ENCODE peak calls at places on chromosomes 6 and 20, in four cellular contexts. N is gastrocnemius medialis, L is cardiac muscle cell, R is psoas muscle. Y is an unnamed sample.
A peak's percentile ranks its signal among the peaks of the same experiment; 100 is the strongest.

GRCh38 chr6:148839044-148839443 is 92.2 kb downstream of the UST start:
- DNase-seq in N (no peak), L (no peak), R (no peak), Y (no peak)

GRCh38 chr20:22346716-22347115 is 237.7 kb downstream of the FOXA2 start:
- DNase-seq in N (no peak), L (no peak), R (no peak), Y (no peak)

GRCh38 chr6:108947114-108947854 is 99.1 kb downstream of the ARMC2 start:
- DNase-seq in N (no peak), L (no peak), R (no peak), Y (peak; percentile 54)

GRCh38 chr6:136129365-136129764 is 120.7 kb downstream of the MTFR2 start:
- DNase-seq in N (no peak), L (no peak), R (no peak), Y (peak; percentile 26)

GRCh38 chr6:51953246-51953645 is 134.2 kb downstream of the PKHD1 start:
- DNase-seq in N (no peak), L (no peak), R (no peak), Y (no peak)

GRCh38 chr6:54188832-54189231 is 77.6 kb downstream of the MLIP start:
- DNase-seq in N (no peak), L (no peak), R (no peak), Y (no peak)

GRCh38 chr20:35181731-35182130 is 9.9 kb downstream of the PROCR start:
- DNase-seq in N (no peak), L (no peak), R (no peak), Y (no peak)

GRCh38 chr6:155495011-155495768 is 39.6 kb upstream of the NOX3 start:
- DNase-seq in N (peak; percentile 7), L (peak; percentile 41), R (peak; percentile 43), Y (peak; percentile 68)

GRCh38 chr6:29079203-29079602 is 7.9 kb downstream of the OR2B3 start:
- DNase-seq in N (no peak), L (no peak), R (no peak), Y (no peak)

GRCh38 chr6:43129434-43130194 is 41.5 kb upstream of the SRF start:
- DNase-seq in N (no peak), L (peak; percentile 47), R (no peak), Y (peak; percentile 41)

GRCh38 chr6:40719671-40720374 is 132.7 kb upstream of the LRFN2 start:
- DNase-seq in N (no peak), L (peak; percentile 31), R (no peak), Y (no peak)

GRCh38 chr20:3123542-3123941 is 36.1 kb downstream of the FASTKD5 start:
- DNase-seq in N (peak; percentile 67), L (no peak), R (no peak), Y (no peak)

GRCh38 chr6:47492355-47492754 is 14.8 kb downstream of the CD2AP start:
- DNase-seq in N (no peak), L (no peak), R (no peak), Y (no peak)

GRCh38 chr6:15090145-15090579 is 155.7 kb upstream of the JARID2 start:
- DNase-seq in N (peak; percentile 8), L (peak; percentile 57), R (no peak), Y (no peak)

GRCh38 chr6:31838968-31839367 is 11.4 kb downstream of the HSPA1B start:
- DNase-seq in N (no peak), L (no peak), R (no peak), Y (no peak)

GRCh38 chr6:10411131-10411914 is 3.6 kb downstream of the TFAP2A start:
- DNase-seq in N (no peak), L (no peak), R (no peak), Y (peak; percentile 41)

GRCh38 chr6:1029196-1029595 is 282.7 kb upstream of the FOXQ1 start:
- DNase-seq in N (no peak), L (no peak), R (no peak), Y (no peak)

GRCh38 chr6:1027109-1027794 is 284.6 kb upstream of the FOXQ1 start:
- DNase-seq in N (no peak), L (no peak), R (no peak), Y (no peak)

GRCh38 chr6:1025821-1026220 is 286.1 kb upstream of the FOXQ1 start:
- DNase-seq in N (no peak), L (no peak), R (no peak), Y (no peak)

GRCh38 chr6:1028744-1029143 is 283.2 kb upstream of the FOXQ1 start:
- DNase-seq in N (no peak), L (no peak), R (no peak), Y (no peak)

GRCh38 chr6:1027795-1028569 is 283.9 kb upstream of the FOXQ1 start:
- DNase-seq in N (no peak), L (no peak), R (no peak), Y (no peak)
- H3K9me3 ChIP-seq in N (no peaks in the 10 kb centered on the region), L (no peaks in the 10 kb centered on the region), R (peaks cover 14% of the 10 kb centered on the region), Y (no peaks in the 10 kb centered on the region)

GRCh38 chr20:14510341-14510740 is 172.9 kb upstream of the FLRT3 start:
- DNase-seq in N (no peak), L (no peak), R (no peak), Y (no peak)

GRCh38 chr20:14512856-14513255 is 175.4 kb upstream of the FLRT3 start:
- DNase-seq in N (no peak), L (no peak), R (no peak), Y (no peak)

GRCh38 chr20:14507711-14508110 is 170.3 kb upstream of the FLRT3 start:
- DNase-seq in N (no peak), L (no peak), R (no peak), Y (no peak)
- H3K4me3 ChIP-seq in N (no peak overlapping the region), L (no peak overlapping the region), R (no peak overlapping the region), Y (no peak overlapping the region)

GRCh38 chr20:48679011-48679410 is 148.8 kb downstream of the PREX1 start:
- DNase-seq in N (no peak), L (no peak), R (no peak), Y (no peak)

GRCh38 chr20:48676795-48677447 is 150.9 kb downstream of the PREX1 start:
- DNase-seq in N (no peak), L (no peak), R (no peak), Y (no peak)

GRCh38 chr20:48673485-48673884 is 154.3 kb downstream of the PREX1 start:
- DNase-seq in N (no peak), L (no peak), R (no peak), Y (no peak)

GRCh38 chr20:48674461-48674860 is 153.3 kb downstream of the PREX1 start:
- DNase-seq in N (no peak), L (no peak), R (no peak), Y (no peak)

DNA sequence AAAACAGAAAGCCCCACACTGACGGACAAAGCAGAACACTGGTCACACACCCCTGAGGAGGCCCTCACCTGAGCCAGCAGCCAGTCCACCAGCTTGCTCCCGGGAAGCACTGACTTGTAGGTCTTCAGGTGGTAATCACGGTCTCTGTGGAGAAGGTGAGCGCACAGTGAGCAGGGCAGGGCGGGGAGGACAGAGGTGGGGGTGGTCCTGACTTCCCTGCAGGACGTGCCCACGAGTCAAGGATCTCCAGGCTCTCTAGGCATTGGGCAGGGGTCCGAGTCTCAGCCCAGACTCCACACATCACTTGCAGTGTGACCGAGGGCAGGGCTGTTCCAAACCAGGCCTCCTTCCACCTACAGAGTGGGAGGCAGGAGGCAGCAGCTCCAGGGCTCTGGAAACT is 151.7 kb downstream of the PREX1 start:
- DNase-seq in N (no peak), L (no peak), R (no peak), Y (no peak)
- H3K4me1 ChIP-seq in N (no peaks in the 10 kb centered on the region), L (no peaks in the 10 kb centered on the region), R (no peaks in the 10 kb centered on the region), Y (no peaks in the 10 kb centered on the region)

GRCh38 chr6:131009790-131010189 is 53.3 kb downstream of the EPB41L2 start:
- DNase-seq in N (no peak), L (no peak), R (no peak), Y (no peak)
- H3K9me3 ChIP-seq in N (no peaks in the 10 kb centered on the region), L (no peaks in the 10 kb centered on the region), R (no peaks in the 10 kb centered on the region), Y (no peaks in the 10 kb centered on the region)

GRCh38 chr6:161594412-161594811 is 320.6 kb upstream of the AGPAT4 start:
- DNase-seq in N (no peak), L (no peak), R (no peak), Y (no peak)
- H3K4me3 ChIP-seq in N (no peak overlapping the region), L (no peak overlapping the region), R (no peak overlapping the region), Y (no peak overlapping the region)

GRCh38 chr20:47576516-47577033 is 74.9 kb downstream of the NCOA3 start:
- DNase-seq in N (no peak), L (peak; percentile 92), R (no peak), Y (peak; percentile 52)
- H3K4me1 ChIP-seq in N (peaks cover 63% of the 10 kb centered on the region), L (peaks cover 39% of the 10 kb centered on the region), R (peaks cover 53% of the 10 kb centered on the region), Y (peaks cover 6% of the 10 kb centered on the region)